ENCODE peak calls at places on chromosome 15, in five cellular contexts. U is IMR-90, T is mesenchymal stem cell, K is neuronal stem cell, H is H1. L is an unnamed sample. For H3K27me3 and H3K4me1, the result is how much of the 10 kb centered on the place peaks cover.

GRCh38 chr15:66738116-66738515 is 36.1 kb downstream of the SMAD6 start:
- DNase-seq in T (no peak), H (no peak), U (no peak), K (no peak), L (no peak)

GRCh38 chr15:34737379-34737928 is 17.3 kb downstream of the GJD2 start:
- DNase-seq in U (peak), K (no peak), T (no peak), H (no peak), L (no peak)

GRCh38 chr15:96356494-96357455 is 26.3 kb downstream of the NR2F2 start:
- DNase-seq in K (peak), U (peak), T (peak), H (peak), L (peak)

GRCh38 chr15:34055868-34056595 is 17.0 kb upstream of the AVEN start:
- DNase-seq in K (no peak), H (no peak), U (peak), T (peak), L (no peak)

GRCh38 chr15:101533371-101534140 is 44.0 kb upstream of the PCSK6 start:
- DNase-seq in K (no peak), H (peak), T (no peak), U (no peak), L (peak)

GRCh38 chr15:31309893-31310606 is 16.6 kb upstream of the KLF13 start:
- DNase-seq in T (no peak), H (peak), K (no peak), U (no peak), L (no peak)

GRCh38 chr15:36291501-36291900 is 287.9 kb upstream of the CDIN1 start:
- DNase-seq in H (no peak), T (no peak), U (no peak), K (no peak), L (no peak)

GRCh38 chr15:73330206-73331051 is 38.3 kb downstream of the HCN4 start:
- DNase-seq in H (no peak), K (no peak), T (no peak), U (no peak), L (no peak)

GRCh38 chr15:48447657-48448056 is 116.4 kb downstream of the DUT start:
- DNase-seq in H (no peak), K (no peak), T (peak), U (peak), L (no peak)

GRCh38 chr15:52021128-52021671 is 2.2 kb downstream of the MAPK6 start:
- DNase-seq in K (no peak), T (peak), H (no peak), U (peak), L (no peak)

GRCh38 chr15:94951538-94951937 is 720.2 kb downstream of the MCTP2 start:
- DNase-seq in U (no peak), K (no peak), H (no peak), T (peak), L (no peak)

GRCh38 chr15:41487802-41488201 is 5.9 kb upstream of the ITPKA start:
- DNase-seq in T (no peak), U (peak), K (no peak), H (no peak), L (no peak)

GRCh38 chr15:42405876-42406482 is 46.7 kb downstream of the CAPN3 start:
- DNase-seq in T (no peak), K (no peak), U (no peak), H (no peak), L (no peak)

GRCh38 chr15:53586815-53587214 is 172.6 kb downstream of the WDR72 start:
- DNase-seq in H (peak), T (peak), U (no peak), K (peak), L (peak)

GRCh38 chr15:80142646-80143045 is 10.2 kb upstream of the FAH start:
- DNase-seq in H (no peak), U (no peak), T (no peak), K (no peak), L (no peak)

GRCh38 chr15:36177590-36178281 is 401.7 kb upstream of the CDIN1 start:
- DNase-seq in K (no peak), T (peak), U (peak), H (no peak), L (no peak)

GRCh38 chr15:60704129-60704528 is 225.2 kb upstream of the ICE2 start:
- DNase-seq in U (no peak), K (no peak), H (no peak), T (no peak), L (no peak)

GRCh38 chr15:66253296-66253642 is 281 bp downstream of the MEGF11 start:
- DNase-seq in U (no peak), K (peak), T (no peak), H (no peak), L (peak)

GRCh38 chr15:33031324-33031736 is 163.2 kb downstream of the FMN1 start:
- DNase-seq in H (no peak), U (peak), T (no peak), K (no peak), L (no peak)

GRCh38 chr15:60519218-60519617 is 40.3 kb upstream of the ICE2 start:
- DNase-seq in U (peak), K (no peak), H (no peak), T (no peak), L (no peak)

GRCh38 chr15:80804970-80805495 is 25.9 kb downstream of the CEMIP start:
- DNase-seq in H (no peak), K (no peak), U (no peak), T (no peak), L (no peak)

GRCh38 chr15:63968122-63968524 is 78.2 kb downstream of the DAPK2 start:
- DNase-seq in H (no peak), T (no peak), K (no peak), U (no peak), L (peak)

GRCh38 chr15:29556385-29556784 is 265.9 kb downstream of the TJP1 start:
- DNase-seq in K (no peak), H (no peak), T (no peak), U (no peak), L (no peak)

GRCh38 chr15:48360841-48361240 is 29.6 kb downstream of the DUT start:
- DNase-seq in U (peak), K (no peak), T (peak), H (no peak), L (no peak)

DNA sequence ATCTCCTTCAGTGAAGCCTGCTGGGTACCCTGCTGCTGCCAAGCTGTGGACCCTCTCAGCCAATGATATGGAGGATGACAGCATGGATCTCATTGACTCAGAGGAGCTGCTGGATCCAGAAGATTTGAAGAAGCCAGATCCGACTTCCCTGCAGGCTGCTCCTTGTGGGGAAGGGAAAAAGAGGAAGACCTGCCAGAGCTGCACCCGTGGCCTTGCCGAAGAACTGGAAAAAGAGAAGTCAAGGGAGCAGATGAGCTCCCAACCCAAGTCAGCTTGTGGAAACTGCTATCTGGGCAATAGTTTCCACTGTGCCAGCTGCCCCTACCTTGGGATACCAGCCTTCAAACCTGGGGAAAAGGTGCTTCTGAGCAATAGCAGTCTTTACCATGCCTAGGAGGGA is 13.7 kb upstream of the ANP32A start:
- DNase-seq in T (no peak), U (no peak), H (no peak), K (no peak), L (no peak)
- H3K27me3 ChIP-seq in T (under half), U (under half), H (under half), K (under half), L (under half)

GRCh38 chr15:62887113-62887570 is 155.4 kb upstream of the TPM1 start:
- DNase-seq in K (no peak), U (peak), H (peak), T (no peak), L (no peak)
- H4K91ac ChIP-seq in K (no peak), U (peak), H (no peak), T (no peak), L (no peak)

GRCh38 chr15:56208641-56209155 is 35.0 kb downstream of the RFX7 start:
- DNase-seq in T (no peak), H (no peak), U (peak), K (no peak), L (no peak)
- H3K4me1 ChIP-seq in T (under half), H (under half), U (under half), K (under half), L (under half)

DNA sequence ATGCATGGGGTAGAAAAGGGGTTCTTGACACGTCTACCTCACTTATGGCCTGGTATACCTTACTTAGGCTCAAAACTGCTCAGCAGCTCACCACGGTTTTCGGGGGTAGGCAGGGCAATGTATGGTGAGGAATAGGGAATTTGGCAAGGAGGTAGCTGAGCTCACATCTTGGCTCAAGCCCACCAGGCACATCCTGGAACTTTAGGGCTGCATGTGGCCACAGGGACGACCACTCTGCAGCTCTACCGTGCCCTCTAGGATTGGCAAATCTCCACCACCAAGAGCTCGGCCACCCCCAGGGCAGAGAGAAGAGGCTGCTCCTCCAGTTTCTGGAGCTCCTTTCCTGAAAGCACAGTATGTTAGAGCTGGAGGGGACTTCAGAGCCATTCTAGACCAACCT is 69.7 kb downstream of the MRPL46 start:
- DNase-seq in H (no peak), U (no peak), K (no peak), T (no peak), L (no peak)
- H3K27me3 ChIP-seq in H (under half), U (under half), K (under half), T (under half), L (under half)

GRCh38 chr15:69391046-69391757 is 22.9 kb upstream of the KIF23 start:
- DNase-seq in T (no peak), H (peak), U (no peak), K (no peak), L (no peak)
- H4K91ac ChIP-seq in T (no peak), H (no peak), U (no peak), K (no peak), L (no peak)

DNA sequence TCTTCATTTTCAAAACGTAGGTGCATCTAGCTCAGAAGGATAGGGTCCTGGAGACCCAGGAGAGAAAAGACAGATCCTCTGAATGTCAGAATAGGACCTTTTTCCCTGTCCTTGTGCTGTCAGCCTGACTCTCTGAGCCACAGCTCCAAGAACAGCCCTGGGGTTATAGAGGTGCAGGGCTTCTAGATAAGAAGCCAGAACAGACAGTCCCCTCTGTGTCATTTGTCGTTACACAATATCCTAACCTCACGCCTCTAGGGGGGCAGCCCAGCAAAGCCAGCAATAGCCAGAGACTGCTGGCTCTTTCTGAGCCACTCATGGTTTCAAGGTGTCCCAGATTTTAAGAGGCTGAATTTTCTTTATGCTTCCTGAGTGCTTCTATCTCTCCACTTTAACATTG is 153.2 kb upstream of the THBS1 start:
- DNase-seq in U (no peak), K (no peak), T (no peak), H (no peak), L (no peak)
- H3K4me1 ChIP-seq in U (under half), K (under half), T (under half), H (under half), L (under half)

L was measured in H9.